ENCODE peak calls at places on chromosomes 2 and 18, in six cellular contexts. S is adrenal gland, F is nephron progenitor cell, X is heart left ventricle, K is WTC11, N is AG04449. Y is an unnamed sample.

GRCh38 chr2:16015903-16016265 is 75.5 kb downstream of the MYCN start:
- DNase-seq in S (no peak), F (no peak), X (no peak), K (no peak), N (no peak), Y (no peak)

GRCh38 chr18:63559567-63560491 is 17.7 kb downstream of the SERPINB12 start:
- DNase-seq in S (no peak), F (no peak), X (no peak), K (no peak), N (no peak), Y (no peak)

GRCh38 chr2:136905779-136906178 is 140.4 kb downstream of the THSD7B start:
- DNase-seq in S (no peak), F (no peak), X (no peak), K (no peak), N (no peak), Y (no peak)

GRCh38 chr18:55302337-55302833 is 285.6 kb downstream of the TCF4 start:
- DNase-seq in S (no peak), F (no peak), X (no peak), K (no peak), N (no peak), Y (no peak)

GRCh38 chr18:5417342-5417741 is 121.8 kb upstream of the ZBTB14 start:
- DNase-seq in S (peak), F (no peak), X (no peak), K (no peak), N (no peak), Y (no peak)

GRCh38 chr2:223416826-223417610 is 185.1 kb downstream of the SCG2 start:
- DNase-seq in S (no peak), F (no peak), X (no peak), K (no peak), N (no peak), Y (no peak)

GRCh38 chr2:201228271-201228911 is 31.9 kb upstream of the CASP8 start:
- DNase-seq in S (no peak), F (no peak), X (no peak), K (no peak), N (no peak), Y (no peak)

GRCh38 chr2:135030826-135031225 is 16.4 kb downstream of the MAP3K19 start:
- DNase-seq in S (no peak), F (peak), X (no peak), K (no peak), N (no peak), Y (no peak)

GRCh38 chr2:26316041-26316440 is 29.9 kb upstream of the SELENOI start:
- DNase-seq in S (no peak), F (no peak), X (no peak), K (no peak), N (no peak), Y (peak)

GRCh38 chr2:202178342-202178958 is 59.9 kb downstream of the SUMO1 start:
- DNase-seq in S (peak), F (peak), X (no peak), K (peak), N (no peak), Y (peak)

GRCh38 chr18:76457475-76457874 is 37.6 kb downstream of the ZNF516 start:
- DNase-seq in S (peak), F (no peak), X (no peak), K (no peak), N (no peak), Y (no peak)

GRCh38 chr2:143528021-143528420 is 398.8 kb downstream of the ARHGAP15 start:
- DNase-seq in S (no peak), F (no peak), X (no peak), K (no peak), N (no peak), Y (no peak)

GRCh38 chr18:35386600-35387366 is 9.6 kb upstream of the ZNF396 start:
- DNase-seq in S (peak), F (peak), X (peak), K (peak), N (no peak), Y (peak)

GRCh38 chr2:218898109-218898878 is 17.6 kb downstream of the WNT10A start:
- DNase-seq in S (peak), F (peak), X (peak), K (peak), N (no peak), Y (peak)

GRCh38 chr2:26911911-26912861 is 58.3 kb upstream of the MAPRE3 start:
- DNase-seq in S (no peak), F (peak), X (no peak), K (peak), N (no peak), Y (no peak)

GRCh38 chr2:161030260-161031063 is 129.8 kb upstream of the TANK start:
- DNase-seq in S (no peak), F (no peak), X (no peak), K (no peak), N (peak), Y (no peak)

GRCh38 chr18:37654711-37655369 is 89.2 kb upstream of the CELF4 start:
- DNase-seq in S (no peak), F (no peak), X (no peak), K (no peak), N (no peak), Y (no peak)

GRCh38 chr18:9000736-9001135 is 101.8 kb upstream of the NDUFV2 start:
- DNase-seq in S (no peak), F (no peak), X (no peak), K (no peak), N (no peak), Y (no peak)
- TF ChIP-seq CTCF in S (no peak), F (no peak), X (no peak), K (no peak), N (no peak), Y (no peak)

DNA sequence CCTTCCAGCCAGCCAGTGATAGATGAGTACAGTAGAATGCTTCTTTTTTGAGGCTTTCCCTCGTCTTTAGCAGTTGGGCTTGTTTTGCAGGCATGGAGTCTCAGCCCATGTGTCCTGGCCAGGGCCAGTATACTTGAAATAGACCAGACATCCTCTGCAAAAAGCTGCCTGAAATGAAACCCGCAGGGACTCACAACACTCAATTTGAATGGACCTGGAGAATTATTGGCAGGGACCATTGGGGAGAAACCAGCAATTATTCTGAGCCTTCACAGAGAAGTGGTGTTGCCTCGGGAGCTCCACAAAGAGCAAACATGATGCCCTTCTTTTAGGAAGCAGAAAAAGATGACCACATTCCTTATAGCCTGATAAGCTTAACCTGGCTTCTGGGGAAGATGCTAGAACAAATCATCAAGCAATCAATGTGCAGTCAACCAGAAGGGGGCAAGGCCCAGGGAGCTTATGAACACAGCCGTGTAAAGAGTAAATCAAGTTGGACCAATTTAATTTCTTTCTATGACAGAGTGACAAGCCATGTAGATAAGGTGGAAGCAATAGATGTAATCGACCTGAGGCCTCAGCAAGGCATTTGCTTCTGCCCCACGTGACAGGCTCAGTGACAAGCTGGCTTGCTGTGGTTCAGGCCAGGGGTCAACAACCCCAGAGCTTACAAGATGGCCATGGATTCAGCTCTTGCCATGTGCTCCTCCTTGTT is 42.1 kb downstream of the BOD1L2 start:
- DNase-seq in S (no peak), F (no peak), X (no peak), K (no peak), N (no peak), Y (no peak)
- TF ChIP-seq CTCF in S (no peak), F (no peak), X (no peak), K (no peak), N (no peak), Y (no peak)

DNA sequence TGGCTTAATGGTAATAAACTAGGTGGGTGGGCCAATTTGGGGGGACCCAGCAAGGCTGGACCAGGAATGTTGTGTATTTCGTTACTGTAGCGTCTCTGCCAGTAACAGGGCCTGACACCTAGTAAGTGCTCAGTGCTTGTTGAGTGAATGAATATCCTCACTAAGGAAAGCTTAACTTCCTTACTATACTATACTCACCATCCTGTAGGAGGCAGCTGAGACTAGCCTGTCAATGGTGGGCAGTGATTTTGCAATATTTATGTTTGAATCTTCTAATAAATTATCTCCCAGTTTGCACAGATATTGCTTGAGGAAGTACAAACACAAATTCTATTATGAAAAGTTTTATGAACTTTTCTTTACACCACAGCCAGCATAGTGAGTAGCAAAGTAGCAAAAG is 370.7 kb upstream of the SYT4 start:
- DNase-seq in S (no peak), F (no peak), X (no peak), K (no peak), N (no peak), Y (no peak)
- TF ChIP-seq CTCF in S (no peak), F (no peak), X (no peak), K (no peak), N (no peak), Y (no peak)

GRCh38 chr2:170723446-170723958 is 8.4 kb downstream of the SP5 start:
- DNase-seq in S (no peak), F (peak), X (no peak), K (peak), N (no peak), Y (no peak)
- TF ChIP-seq CTCF in S (no peak), F (no peak), X (no peak), K (no peak), N (no peak), Y (no peak)

GRCh38 chr2:40455661-40456060 is 3.8 kb upstream of the SLC8A1 start:
- DNase-seq in S (peak), F (no peak), X (peak), K (no peak), N (no peak), Y (no peak)

GRCh38 chr2:40451926-40452605 is at the start of gene SLC8A1:
- DNase-seq in S (no peak), F (peak), X (peak), K (peak), N (no peak), Y (no peak)

GRCh38 chr2:40448476-40449079 is 3.3 kb downstream of the SLC8A1 start:
- DNase-seq in S (no peak), F (peak), X (no peak), K (no peak), N (no peak), Y (no peak)

GRCh38 chr2:40445467-40445866 is 6.4 kb downstream of the SLC8A1 start:
- DNase-seq in S (no peak), F (no peak), X (no peak), K (no peak), N (no peak), Y (no peak)

GRCh38 chr2:40450066-40450841 is 1.6 kb downstream of the SLC8A1 start:
- DNase-seq in S (no peak), F (no peak), X (no peak), K (no peak), N (no peak), Y (no peak)
- TF ChIP-seq CTCF in S (no peak), F (no peak), X (no peak), K (no peak), N (no peak), Y (no peak)

GRCh38 chr2:217837001-217837491 is 165.7 kb downstream of the TNS1 start:
- DNase-seq in S (peak), F (peak), X (peak), K (peak), N (no peak), Y (no peak)
- TF ChIP-seq CTCF in S (no peak), F (no peak), X (peak), K (no peak), N (peak), Y (no peak)

GRCh38 chr18:23838801-23839366 is 149.6 kb downstream of the LAMA3 start:
- DNase-seq in S (no peak), F (no peak), X (no peak), K (no peak), N (no peak), Y (no peak)
- TF ChIP-seq CTCF in S (no peak), F (no peak), X (no peak), K (no peak), N (no peak), Y (no peak)

DNA sequence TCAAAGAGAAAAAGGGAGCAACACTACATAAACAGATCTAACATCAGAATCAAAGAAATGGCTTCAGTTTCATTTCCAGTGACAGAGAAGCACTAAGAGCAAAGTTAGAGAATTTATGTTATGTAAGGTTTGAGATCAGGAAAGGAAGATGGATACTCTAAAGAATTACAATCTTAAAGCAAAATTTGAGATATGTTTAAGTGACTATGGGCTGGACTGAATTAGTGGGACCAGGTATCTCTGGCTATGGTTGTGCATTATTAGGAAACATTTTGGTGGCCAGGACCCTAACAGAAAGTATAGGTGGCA is 208.2 kb downstream of the CCDC178 start:
- DNase-seq in S (no peak), F (no peak), X (no peak), K (no peak), N (no peak), Y (no peak)
- TF ChIP-seq CTCF in S (no peak), F (no peak), X (peak), K (no peak), N (no peak), Y (no peak)

DNA sequence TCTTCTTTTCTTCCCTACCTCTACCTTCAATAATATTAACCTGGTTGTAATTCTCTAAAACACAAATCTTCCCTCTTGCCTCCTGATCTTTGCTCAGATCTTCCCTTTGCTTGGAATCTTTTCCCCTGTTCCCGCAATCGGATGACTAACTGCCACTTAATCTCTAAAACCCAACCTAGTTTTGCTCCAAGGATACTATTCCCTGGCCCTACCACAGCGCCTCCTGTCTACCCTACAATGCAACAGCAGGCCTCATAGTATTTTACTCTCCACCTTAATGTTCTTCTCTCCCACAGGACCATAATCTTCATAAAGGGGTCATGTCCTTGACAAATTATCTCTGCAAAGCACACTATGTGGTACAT is 246.8 kb upstream of the TNP1 start:
- DNase-seq in S (no peak), F (no peak), X (no peak), K (peak), N (no peak), Y (no peak)
- TF ChIP-seq CTCF in S (no peak), F (peak), X (no peak), K (peak), N (peak), Y (peak)

GRCh38 chr2:172096661-172097547 is 5.8 kb downstream of the DLX2 start:
- DNase-seq in S (no peak), F (no peak), X (no peak), K (no peak), N (peak), Y (no peak)

GRCh38 chr2:172095146-172095904 is 7.4 kb downstream of the DLX2 start:
- DNase-seq in S (no peak), F (no peak), X (no peak), K (peak), N (peak), Y (peak)

GRCh38 chr2:172097557-172098131 is 5.1 kb downstream of the DLX2 start:
- DNase-seq in S (no peak), F (no peak), X (no peak), K (no peak), N (no peak), Y (no peak)

GRCh38 chr2:172094319-172095145 is 8.2 kb downstream of the DLX2 start:
- DNase-seq in S (no peak), F (no peak), X (no peak), K (peak), N (no peak), Y (no peak)

DNA sequence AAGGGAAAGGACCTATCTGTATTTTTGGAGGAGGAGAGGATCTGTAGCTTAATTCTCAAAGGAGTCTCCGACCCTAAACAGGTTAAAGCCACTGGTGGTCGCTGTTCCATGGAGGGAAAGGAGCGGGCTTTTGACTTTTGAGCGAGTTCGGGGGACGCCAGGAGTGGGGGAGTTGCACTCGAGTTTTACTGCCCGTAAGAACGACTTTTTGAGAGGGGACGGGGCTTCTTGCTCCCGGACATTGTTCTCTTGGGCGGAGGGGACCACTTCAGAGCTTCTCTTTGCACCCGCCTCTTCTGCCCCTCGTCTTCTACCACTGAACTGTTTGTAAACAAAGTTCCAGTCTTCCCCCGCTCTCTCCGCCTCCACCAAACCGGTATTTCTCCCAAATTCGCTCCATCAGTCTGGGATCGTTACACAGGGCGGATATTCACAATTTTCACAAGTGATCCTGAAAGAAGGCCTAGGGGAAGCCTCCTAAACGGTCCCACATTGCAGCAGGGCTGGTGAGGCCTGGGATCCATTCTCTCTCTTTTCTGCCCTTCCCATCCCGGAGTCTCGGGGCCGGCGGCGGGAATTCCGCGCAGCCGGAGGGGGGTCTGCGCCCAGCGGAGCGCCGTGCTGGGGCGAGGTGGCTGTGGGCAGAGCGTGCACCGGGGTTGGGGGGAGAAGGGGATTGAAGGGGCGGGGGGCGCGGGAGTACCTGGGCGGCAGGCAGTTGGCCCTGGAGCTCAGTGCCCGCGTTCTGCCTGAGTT is 6.6 kb downstream of the DLX2 start:
- DNase-seq in S (no peak), F (no peak), X (no peak), K (no peak), N (no peak), Y (no peak)
- TF ChIP-seq CTCF in S (no peak), F (peak), X (no peak), K (no peak), N (peak), Y (no peak)